ENCODE peak calls at places on chromosomes 13 and 19, in four cellular contexts. U, N, O and F are unnamed samples.

GRCh38 chr13:49840266-49840665 is 47.8 kb upstream of the KPNA3 start:
- DNase-seq in U (no peak), N (no peak), O (no peak), F (no peak)

GRCh38 chr13:35252536-35253205 is 223.8 kb downstream of the MAB21L1 start:
- DNase-seq in U (no peak), N (peak; percentile 1), O (no peak), F (no peak)

GRCh38 chr19:3115411-3115810 is 20.4 kb upstream of the GNA15 start:
- DNase-seq in U (no peak), N (no peak), O (no peak), F (no peak)

GRCh38 chr19:6048808-6049405 is 61.4 kb downstream of the RFX2 start:
- DNase-seq in U (peak; percentile 30), N (peak; percentile 92), O (peak; percentile 53), F (no peak)

GRCh38 chr19:16369664-16370576 is 45.3 kb downstream of the KLF2 start:
- DNase-seq in U (no peak), N (no peak), O (no peak), F (no peak)

GRCh38 chr19:32611161-32611560 is 30.2 kb downstream of the PDCD5 start:
- DNase-seq in U (no peak), N (no peak), O (no peak), F (no peak)

GRCh38 chr19:7257148-7258041 is 36.8 kb downstream of the INSR start:
- DNase-seq in U (peak; percentile 18), N (no peak), O (no peak), F (peak; percentile 15)

GRCh38 chr13:80361883-80362327 is 21.0 kb upstream of the SPRY2 start:
- DNase-seq in U (no peak), N (peak; percentile 36), O (no peak), F (no peak)

GRCh38 chr13:56019606-56020005 is 1121.1 kb upstream of the PRR20A start:
- DNase-seq in U (no peak), N (no peak), O (no peak), F (no peak)

GRCh38 chr13:56198350-56198749 is 942.4 kb upstream of the PRR20A start:
- DNase-seq in U (no peak), N (no peak), O (no peak), F (no peak)

GRCh38 chr19:16457195-16457953 is 14.4 kb downstream of the EPS15L1 start:
- DNase-seq in U (no peak), N (no peak), O (no peak), F (no peak)

GRCh38 chr13:98678741-98679140 is 73.7 kb downstream of the SLC15A1 start:
- DNase-seq in U (no peak), N (no peak), O (no peak), F (no peak)

GRCh38 chr13:110565296-110565695 is 3.8 kb upstream of the RAB20 start:
- DNase-seq in U (no peak), N (no peak), O (no peak), F (no peak)

GRCh38 chr13:44068169-44068568 is 188.5 kb downstream of the LACC1 start:
- DNase-seq in U (no peak), N (no peak), O (no peak), F (no peak)

GRCh38 chr19:7602240-7602934 is 6.7 kb downstream of the CAMSAP3 start:
- DNase-seq in U (no peak), N (peak; percentile 4), O (no peak), F (no peak)

GRCh38 chr13:40582531-40582930 is 83.9 kb downstream of the FOXO1 start:
- DNase-seq in U (no peak), N (no peak), O (no peak), F (no peak)

GRCh38 chr13:24931450-24932217 is 164.3 kb upstream of the PABPC3 start:
- DNase-seq in U (no peak), N (no peak), O (no peak), F (no peak)

GRCh38 chr19:44050740-44051653 is 839 bp upstream of the ZNF223 start:
- DNase-seq in U (no peak), N (no peak), O (no peak), F (no peak)

GRCh38 chr19:29067831-29068230 is 145.1 kb downstream of the UQCRFS1 start:
- DNase-seq in U (no peak), N (no peak), O (no peak), F (no peak)

GRCh38 chr13:94169783-94170513 is 309.5 kb downstream of the DCT start:
- DNase-seq in U (no peak), N (no peak), O (peak; percentile 23), F (no peak)

GRCh38 chr19:38666662-38667448 is 19.4 kb downstream of the ACTN4 start:
- DNase-seq in U (no peak), N (peak; percentile 70), O (peak; percentile 79), F (no peak)

GRCh38 chr13:30133976-30134375 is 173.4 kb downstream of the KATNAL1 start:
- DNase-seq in U (no peak), N (no peak), O (no peak), F (no peak)

GRCh38 chr19:18282021-18282787 is 782 bp upstream of the JUND start:
- DNase-seq in U (no peak), N (no peak), O (peak; percentile 72), F (no peak)

GRCh38 chr19:33445752-33446070 is 72.2 kb downstream of the CEBPG start:
- DNase-seq in U (no peak), N (no peak), O (no peak), F (no peak)

GRCh38 chr13:29993716-29994488 is 143.5 kb upstream of the UBL3 start:
- DNase-seq in U (no peak), N (peak; percentile 8), O (no peak), F (no peak)

GRCh38 chr13:39599842-39600241 is 3.2 kb downstream of the LHFPL6 start:
- DNase-seq in U (no peak), N (no peak), O (no peak), F (no peak)

GRCh38 chr19:1251233-1251502 is 2.8 kb downstream of the MIDN start:
- DNase-seq in U (no peak), N (peak; percentile 53), O (no peak), F (no peak)

GRCh38 chr13:51192348-51192747 is 29.9 kb upstream of the FAM124A start:
- DNase-seq in U (no peak), N (no peak), O (no peak), F (no peak)

GRCh38 chr13:90270231-90270630 is 1077.3 kb upstream of the MIR17HG start:
- DNase-seq in U (no peak), N (no peak), O (no peak), F (no peak)

GRCh38 chr13:101544979-101545378 is 92.5 kb downstream of the ITGBL1 start:
- DNase-seq in U (no peak), N (no peak), O (no peak), F (no peak)

GRCh38 chr13:110976785-110977184 is 61.9 kb upstream of the ANKRD10 start:
- DNase-seq in U (no peak), N (no peak), O (no peak), F (no peak)

GRCh38 chr19:19033426-19034203 is at the start of the genes ARMC6 and SUGP2:
- DNase-seq in U (peak; percentile 66), N (peak; percentile 99), O (peak; percentile 75), F (peak; percentile 25)

GRCh38 chr19:465056-465816 is 4.4 kb upstream of the SHC2 start:
- DNase-seq in U (no peak), N (no peak), O (no peak), F (no peak)

GRCh38 chr13:24184855-24185254 is 24.3 kb downstream of the SPATA13 start:
- DNase-seq in U (no peak), N (no peak), O (no peak), F (no peak)

GRCh38 chr19:47146920-47147319 is 16.3 kb downstream of the SAE1 start:
- DNase-seq in U (no peak), N (no peak), O (no peak), F (no peak)

GRCh38 chr19:1933245-1933644 is 7.7 kb upstream of the CSNK1G2 start:
- DNase-seq in U (no peak), N (no peak), O (no peak), F (no peak)

GRCh38 chr13:112990783-112991182 is 21.8 kb downstream of the MCF2L start:
- DNase-seq in U (no peak), N (no peak), O (peak; percentile 73), F (no peak)

GRCh38 chr13:75010941-75011340 is 471.0 kb downstream of the TBC1D4 start:
- DNase-seq in U (no peak), N (no peak), O (no peak), F (no peak)